ENCODE peak calls at places on chromosomes 12 and 14, in nine cellular contexts. J is foreskin fibroblast, C is GM10248, Y is K562, T is glutamatergic neuron, S is fibroblast of pulmonary artery, F is uterus, R is nephron progenitor cell, Q is heart left ventricle. B is an unnamed sample.

GRCh38 chr12:124518051-124518932 is 49.1 kb downstream of the NCOR2 start:
- DNase-seq in T (peak; percentile 53), C (no peak), S (peak; percentile 100), R (peak; percentile 72), Y (no peak), F (peak; percentile 100), Q (peak; percentile 99), J (peak; percentile 98), B (peak; percentile 99)

GRCh38 chr14:48771717-48772116 is 814.5 kb downstream of the RPS29 start:
- DNase-seq in S (peak; percentile 7), F (no peak), T (no peak), Y (no peak), Q (peak; percentile 51), J (no peak), C (no peak), R (no peak), B (peak; percentile 15)

GRCh38 chr14:64438181-64438839 is 27.0 kb upstream of the AKAP5 start:
- DNase-seq in T (no peak), S (peak; percentile 87), C (no peak), F (no peak), Q (no peak), J (peak; percentile 76), Y (no peak), R (no peak), B (peak; percentile 89)

GRCh38 chr12:113591480-113591971 is 119.9 kb upstream of the LHX5 start:
- DNase-seq in Y (peak; percentile 95), T (peak; percentile 50), J (no peak), F (no peak), S (no peak), R (peak; percentile 80), Q (no peak), C (peak; percentile 63), B (no peak)

GRCh38 chr12:12807970-12808702 is 5.0 kb upstream of the DDX47 start:
- DNase-seq in Q (peak; percentile 78), J (peak; percentile 50), Y (no peak), T (no peak), C (peak; percentile 50), S (peak; percentile 66), F (peak; percentile 51), R (peak; percentile 17), B (no peak)

GRCh38 chr12:98224584-98225221 is 290.7 kb upstream of the TMPO start:
- DNase-seq in J (no peak), T (no peak), C (no peak), Y (no peak), F (no peak), S (no peak), Q (no peak), R (no peak), B (no peak)

GRCh38 chr14:53295985-53296582 is 143.0 kb upstream of the DDHD1 start:
- DNase-seq in R (peak; percentile 28), J (no peak), Y (peak; percentile 15), S (peak; percentile 63), Q (no peak), C (peak; percentile 26), F (no peak), T (no peak), B (peak; percentile 22)

GRCh38 chr12:111330800-111331752 is 37.8 kb downstream of the PHETA1 start:
- DNase-seq in T (no peak), Q (no peak), F (no peak), Y (peak; percentile 57), R (no peak), C (peak; percentile 59), S (peak; percentile 67), J (no peak), B (peak; percentile 12)

GRCh38 chr14:38210587-38211257 is 3.0 kb downstream of the SSTR1 start:
- DNase-seq in J (peak; percentile 71), Y (no peak), T (peak; percentile 53), Q (no peak), C (no peak), R (peak; percentile 50), F (no peak), S (peak; percentile 76), B (no peak)

GRCh38 chr12:65632131-65632855 is 192.0 kb upstream of the HMGA2 start:
- DNase-seq in R (no peak), F (no peak), Y (no peak), T (no peak), S (peak; percentile 47), C (no peak), Q (peak; percentile 41), J (no peak), B (peak; percentile 67)

GRCh38 chr14:73651005-73651404 is 6.2 kb downstream of the DNAL1 start:
- DNase-seq in Y (no peak), T (no peak), Q (no peak), J (no peak), C (no peak), S (no peak), R (no peak), F (no peak), B (no peak)

GRCh38 chr14:73644531-73645247 is at the start of gene DNAL1:
- DNase-seq in Y (peak; percentile 94), Q (peak; percentile 95), T (peak; percentile 97), F (peak; percentile 90), S (peak; percentile 93), R (peak; percentile 94), C (peak; percentile 99), J (peak; percentile 90), B (peak; percentile 92)

GRCh38 chr14:73640796-73641195 is 4.0 kb upstream of the DNAL1 start:
- DNase-seq in C (no peak), R (no peak), J (no peak), Q (no peak), Y (no peak), S (no peak), T (no peak), F (no peak), B (no peak)

DNA sequence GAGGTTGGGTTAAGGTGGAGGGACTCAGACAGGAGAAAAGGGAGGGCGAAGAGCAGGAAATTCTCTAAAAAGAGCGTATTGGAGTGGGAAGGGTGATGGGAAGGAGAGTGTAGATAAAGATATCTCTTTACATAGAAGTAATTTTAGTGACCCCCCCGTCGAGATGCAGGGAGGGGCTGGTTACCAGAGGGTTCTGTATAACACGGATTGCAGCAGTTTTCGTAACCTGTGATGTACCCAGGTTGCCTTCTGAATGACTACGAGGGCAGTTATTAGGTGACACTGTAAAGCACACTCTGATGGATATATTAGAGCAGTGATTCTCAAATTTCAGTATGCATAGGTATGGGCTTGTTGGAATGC is 443 bp downstream of the DNAL1 start:
- DNase-seq in Y (no peak), F (no peak), C (no peak), J (no peak), S (no peak), Q (no peak), T (no peak), R (no peak), B (no peak)
- TF ChIP-seq CTCF in Y (no peak), F (no peak), C (no peak), J (no peak), S (no peak), Q (no peak), T (no peak), R (no peak), B (no peak)

DNA sequence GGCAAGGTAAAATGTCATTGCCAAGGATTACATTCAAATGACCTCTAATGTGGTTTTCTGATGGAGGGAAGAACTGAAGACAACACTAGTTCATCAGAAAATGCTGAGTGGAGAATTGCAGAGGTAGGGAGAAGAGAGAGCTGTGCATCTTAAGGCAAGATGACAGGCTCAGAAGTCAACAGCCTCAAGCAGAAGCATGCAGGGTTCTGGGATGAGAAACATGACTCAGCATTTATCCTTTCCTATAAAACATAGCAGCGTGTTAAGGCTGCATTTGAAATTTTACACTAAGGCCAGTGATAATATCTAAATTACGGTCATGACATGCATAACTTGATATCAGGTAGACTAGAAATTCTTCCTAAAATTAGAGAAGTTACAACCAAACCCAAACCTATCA is 53.7 kb upstream of the DYRK2 start:
- DNase-seq in J (no peak), Q (no peak), T (no peak), C (no peak), R (no peak), F (no peak), S (no peak), Y (no peak), B (no peak)
- TF ChIP-seq CTCF in J (no peak), Q (no peak), T (no peak), C (no peak), R (no peak), F (no peak), S (no peak), Y (no peak), B (no peak)

GRCh38 chr12:131155131-131155530 is 201.4 kb downstream of the ADGRD1 start:
- DNase-seq in T (no peak), C (no peak), S (no peak), F (no peak), R (no peak), Q (no peak), Y (no peak), J (no peak), B (no peak)

GRCh38 chr12:131163189-131163738 is 209.6 kb downstream of the ADGRD1 start:
- DNase-seq in C (no peak), Y (no peak), S (no peak), F (no peak), R (no peak), J (no peak), T (no peak), Q (no peak), B (no peak)

GRCh38 chr12:131157739-131158138 is 204.0 kb downstream of the ADGRD1 start:
- DNase-seq in J (no peak), Q (no peak), R (no peak), C (no peak), T (no peak), F (no peak), S (no peak), Y (no peak), B (no peak)

GRCh38 chr12:131162113-131162512 is 208.4 kb downstream of the ADGRD1 start:
- DNase-seq in F (no peak), R (no peak), S (no peak), T (no peak), Y (no peak), C (no peak), J (no peak), Q (no peak), B (no peak)

DNA sequence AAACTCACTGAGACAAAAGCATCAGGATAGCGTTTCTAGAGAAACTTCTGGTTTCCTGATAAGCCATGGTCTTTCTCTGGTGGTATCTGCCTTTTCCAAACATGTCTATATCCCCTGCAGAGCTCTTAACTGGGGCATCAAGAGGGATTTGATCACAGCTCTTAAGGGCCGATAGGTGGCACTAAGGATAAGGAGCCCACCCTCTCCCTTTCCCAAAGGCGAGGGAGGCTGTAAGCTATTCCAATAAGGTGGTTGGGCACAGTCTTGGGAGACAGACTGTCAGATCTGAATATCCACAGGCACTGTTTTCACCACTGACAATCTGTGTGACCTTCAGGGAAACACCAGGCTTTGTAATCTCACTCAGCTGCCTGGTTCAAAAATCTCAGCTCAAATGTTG is 206.0 kb downstream of the ADGRD1 start:
- DNase-seq in J (no peak), R (no peak), C (no peak), S (no peak), T (no peak), Q (no peak), F (no peak), Y (no peak), B (no peak)
- TF ChIP-seq CTCF in J (no peak), R (peak; percentile 31), C (no peak), S (no peak), T (no peak), Q (no peak), F (no peak), Y (no peak), B (no peak)

DNA sequence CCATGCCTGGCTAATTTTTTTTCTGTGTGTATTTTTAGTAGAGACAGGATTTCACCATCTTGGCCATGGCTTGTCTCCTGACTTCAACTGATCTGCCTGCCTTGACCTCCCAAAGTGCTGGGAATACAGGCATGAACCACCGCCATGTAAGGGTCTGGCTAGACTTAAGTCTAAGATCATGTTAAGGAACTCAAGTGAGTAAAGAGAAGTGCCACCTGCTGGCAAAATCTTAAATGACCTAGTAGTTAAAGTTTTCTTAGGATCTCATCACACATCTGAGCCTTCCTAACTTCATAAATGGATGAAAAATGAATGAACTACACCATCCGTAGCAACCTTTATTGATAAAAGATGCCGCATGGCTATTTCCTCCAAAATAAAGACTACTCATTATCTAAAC is 1.7 kb upstream of the C12orf56 start:
- DNase-seq in Q (no peak), T (no peak), F (no peak), S (peak; percentile 74), R (no peak), J (peak; percentile 18), Y (no peak), C (peak; percentile 45), B (peak; percentile 64)
- TF ChIP-seq CTCF in Q (no peak), T (no peak), F (no peak), S (peak; percentile 45), R (peak; percentile 31), J (peak; percentile 35), Y (peak; percentile 17), C (peak; percentile 19), B (peak; percentile 53)

B was measured in brain microvascular endothelial cell.